ENCODE peak calls at places on chromosome 5, in four cellular contexts. Z, O, K and I are unnamed samples.
A peak's percentile ranks its signal among the peaks of the same experiment; 100 is the strongest.

GRCh38 chr5:172952034-172952511 is 7.2 kb upstream of the RPL26L1 start:
- DNase-seq in O (no peak), K (no peak), Z (no peak), I (no peak)

GRCh38 chr5:83473344-83474169 is 2.0 kb downstream of the VCAN start:
- DNase-seq in Z (peak; percentile 89), O (peak; percentile 98), K (peak; percentile 67), I (peak; percentile 95)

GRCh38 chr5:153629027-153629426 is 138.6 kb downstream of the GRIA1 start:
- DNase-seq in K (no peak), Z (peak; percentile 64), O (peak; percentile 97), I (peak; percentile 3)

GRCh38 chr5:168877132-168877895 is 298.1 kb upstream of the PANK3 start:
- DNase-seq in O (no peak), Z (no peak), K (no peak), I (no peak)

GRCh38 chr5:62475072-62475471 is 62.5 kb downstream of the IPO11 start:
- DNase-seq in K (no peak), Z (no peak), O (peak; percentile 82), I (no peak)

GRCh38 chr5:132468665-132469379 is 21.8 kb downstream of the IRF1 start:
- DNase-seq in Z (peak; percentile 29), O (no peak), K (no peak), I (no peak)

GRCh38 chr5:169367861-169368260 is 66.9 kb upstream of the SLIT3 start:
- DNase-seq in K (no peak), O (peak; percentile 52), Z (no peak), I (no peak)

GRCh38 chr5:75509956-75510355 is 1.5 kb downstream of the CERT1 start:
- DNase-seq in Z (no peak), O (peak; percentile 62), K (peak; percentile 44), I (no peak)

GRCh38 chr5:159773062-159773924 is 143.0 kb upstream of the ADRA1B start:
- DNase-seq in K (peak; percentile 70), O (peak; percentile 87), Z (peak; percentile 86), I (peak; percentile 35)

GRCh38 chr5:73093943-73094342 is 26.4 kb upstream of the TMEM171 start:
- DNase-seq in O (peak; percentile 76), Z (no peak), K (no peak), I (no peak)

GRCh38 chr5:1447772-1448361 is 2.6 kb upstream of the SLC6A3 start:
- DNase-seq in Z (peak; percentile 48), O (no peak), K (no peak), I (no peak)

GRCh38 chr5:53884411-53884810 is 324.0 kb downstream of the NDUFS4 start:
- DNase-seq in Z (no peak), K (no peak), O (no peak), I (no peak)

GRCh38 chr5:100772548-100772947 is 130.5 kb downstream of the ST8SIA4 start:
- DNase-seq in Z (no peak), O (no peak), K (no peak), I (no peak)

GRCh38 chr5:30041831-30042385 is 1151.6 kb upstream of the CDH6 start:
- DNase-seq in O (no peak), K (no peak), Z (no peak), I (no peak)

GRCh38 chr5:131264453-131265200 is 774 bp downstream of the CDC42SE2 start:
- DNase-seq in Z (peak; percentile 71), K (peak; percentile 14), O (no peak), I (peak; percentile 15)

GRCh38 chr5:151015974-151016587 is 4.3 kb upstream of the GPX3 start:
- DNase-seq in K (no peak), Z (no peak), O (no peak), I (no peak)

GRCh38 chr5:56323505-56323904 is 90.4 kb upstream of the ANKRD55 start:
- DNase-seq in K (no peak), Z (no peak), O (peak; percentile 29), I (no peak)

GRCh38 chr5:126516133-126516532 is 78.9 kb downstream of the ALDH7A1 start:
- DNase-seq in K (no peak), O (peak; percentile 52), Z (no peak), I (no peak)

DNA sequence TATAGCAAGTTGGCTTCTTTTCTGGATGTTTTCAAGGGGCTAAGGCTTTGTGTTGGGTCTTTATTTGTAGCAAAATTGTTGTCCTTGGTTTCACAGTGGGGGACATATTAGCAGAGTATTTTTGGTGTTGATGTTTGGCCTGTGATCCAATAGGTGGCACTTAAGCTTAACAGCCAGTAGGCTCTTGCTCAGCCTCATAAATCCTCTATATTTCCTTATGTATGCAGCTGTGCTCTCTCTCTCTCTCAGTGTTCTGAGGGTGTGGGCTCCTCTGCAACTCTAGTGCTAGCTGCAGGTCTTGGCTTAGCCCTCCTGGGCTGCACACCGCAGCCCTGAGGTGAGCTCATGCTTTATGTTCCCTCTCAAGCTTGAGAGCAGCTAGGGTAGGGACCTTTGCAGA is 195.0 kb upstream of the GHR start:
- DNase-seq in K (no peak), O (peak; percentile 45), Z (no peak), I (no peak)
- TF ChIP-seq CTCF in K (no peak), O (peak; percentile 28), Z (no peak), I (no peak)

GRCh38 chr5:44935262-44935661 is 126.5 kb downstream of the MRPS30 start:
- DNase-seq in Z (no peak), K (no peak), O (no peak), I (no peak)
- TF ChIP-seq CTCF in Z (no peak), K (no peak), O (no peak), I (peak; percentile 36)

GRCh38 chr5:145981612-145982571 is 45.5 kb downstream of the SH3RF2 start:
- DNase-seq in O (no peak), K (no peak), Z (no peak), I (no peak)

GRCh38 chr5:145980257-145980656 is 43.9 kb downstream of the SH3RF2 start:
- DNase-seq in O (no peak), Z (no peak), K (no peak), I (no peak)

GRCh38 chr5:145979270-145980223 is 43.2 kb downstream of the SH3RF2 start:
- DNase-seq in Z (no peak), O (no peak), K (no peak), I (no peak)

GRCh38 chr5:145982572-145983314 is 46.4 kb downstream of the SH3RF2 start:
- DNase-seq in K (no peak), O (no peak), Z (no peak), I (no peak)

GRCh38 chr5:145980718-145981117 is 44.3 kb downstream of the SH3RF2 start:
- DNase-seq in O (no peak), Z (no peak), K (no peak), I (no peak)
- TF ChIP-seq CTCF in O (peak; percentile 8), Z (no peak), K (no peak), I (peak; percentile 33)

GRCh38 chr5:136066705-136067271 is 38.0 kb downstream of the TGFBI start:
- DNase-seq in K (no peak), O (peak; percentile 76), Z (no peak), I (no peak)

GRCh38 chr5:136063778-136064465 is 35.1 kb downstream of the TGFBI start:
- DNase-seq in Z (no peak), O (no peak), K (no peak), I (no peak)

GRCh38 chr5:136062563-136063274 is 33.9 kb downstream of the TGFBI start:
- DNase-seq in K (no peak), Z (no peak), O (peak; percentile 60), I (no peak)

GRCh38 chr5:136065588-136065987 is 36.8 kb downstream of the TGFBI start:
- DNase-seq in O (no peak), Z (no peak), K (no peak), I (no peak)

GRCh38 chr5:136064510-136064909 is 35.7 kb downstream of the TGFBI start:
- DNase-seq in O (peak; percentile 44), K (no peak), Z (no peak), I (no peak)
- TF ChIP-seq CTCF in O (peak; percentile 29), K (no peak), Z (no peak), I (no peak)

GRCh38 chr5:137575847-137576246 is 76.7 kb upstream of the SPOCK1 start:
- DNase-seq in K (no peak), O (peak; percentile 83), Z (no peak), I (no peak)

GRCh38 chr5:137583129-137583528 is 84.0 kb upstream of the SPOCK1 start:
- DNase-seq in O (no peak), K (no peak), Z (no peak), I (no peak)

GRCh38 chr5:137582218-137582617 is 83.1 kb upstream of the SPOCK1 start:
- DNase-seq in O (peak; percentile 39), Z (no peak), K (no peak), I (no peak)

GRCh38 chr5:137575211-137575610 is 76.1 kb upstream of the SPOCK1 start:
- DNase-seq in K (no peak), Z (no peak), O (no peak), I (no peak)

GRCh38 chr5:137580030-137580429 is 80.9 kb upstream of the SPOCK1 start:
- DNase-seq in K (no peak), O (no peak), Z (no peak), I (no peak)
- TF ChIP-seq CTCF in K (no peak), O (peak; percentile 36), Z (no peak), I (peak; percentile 44)

DNA sequence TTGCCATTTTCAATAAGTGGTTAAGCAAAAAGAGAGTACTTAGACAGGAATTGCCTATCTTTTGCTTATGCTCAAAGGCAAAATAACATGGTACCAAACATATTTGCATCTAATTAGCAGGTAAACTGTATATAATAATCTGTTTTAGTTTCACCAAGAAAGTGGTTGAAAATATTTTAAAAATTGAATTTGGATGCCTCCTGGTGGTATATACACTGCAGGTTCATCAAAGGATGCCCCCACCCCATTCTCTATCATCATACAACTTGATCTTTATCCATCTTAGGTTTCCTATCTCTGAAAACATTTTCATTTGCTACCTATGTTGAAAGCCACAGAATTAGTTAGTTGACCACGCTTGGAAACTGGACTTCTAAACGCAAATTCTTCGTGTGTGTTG is 47.0 kb upstream of the MROH2B start:
- DNase-seq in K (no peak), Z (no peak), O (no peak), I (no peak)
- TF ChIP-seq CTCF in K (no peak), Z (no peak), O (peak; percentile 9), I (no peak)